ENCODE peak calls at places on chromosomes 5 and 9, in seven cellular contexts. One of them, this sample, is unnamed.

GRCh38 chr9:21837501-21837900 is 35.1 kb downstream of the MTAP start:
- DNase-seq in tibial nerve: no peak
- DNase-seq in RWPE1: no peak
- DNase-seq in A549: no peak
- DNase-seq in left ventricle myocardium inferior: no peak
- DNase-seq in nephron progenitor cell: no peak
- DNase-seq in coronary artery: no peak
- DNase-seq in this sample: no peak

GRCh38 chr9:135827866-135828580 is 79.3 kb downstream of the CAMSAP1 start:
- DNase-seq in tibial nerve: no peak
- DNase-seq in RWPE1: no peak
- DNase-seq in A549: no peak
- DNase-seq in left ventricle myocardium inferior: no peak
- DNase-seq in nephron progenitor cell: no peak
- DNase-seq in coronary artery: peak
- DNase-seq in this sample: no peak

GRCh38 chr5:68265347-68265746 is 49.8 kb downstream of the PIK3R1 start:
- DNase-seq in tibial nerve: no peak
- DNase-seq in RWPE1: no peak
- DNase-seq in A549: no peak
- DNase-seq in left ventricle myocardium inferior: no peak
- DNase-seq in nephron progenitor cell: no peak
- DNase-seq in coronary artery: no peak
- DNase-seq in this sample: no peak

GRCh38 chr9:120845255-120845654 is 2.5 kb upstream of the PSMD5 start:
- DNase-seq in tibial nerve: no peak
- DNase-seq in RWPE1: no peak
- DNase-seq in A549: no peak
- DNase-seq in left ventricle myocardium inferior: no peak
- DNase-seq in nephron progenitor cell: no peak
- DNase-seq in coronary artery: no peak
- DNase-seq in this sample: no peak

GRCh38 chr5:30849801-30850370 is 343.6 kb upstream of the CDH6 start:
- DNase-seq in tibial nerve: no peak
- DNase-seq in RWPE1: peak
- DNase-seq in A549: peak
- DNase-seq in left ventricle myocardium inferior: no peak
- DNase-seq in nephron progenitor cell: peak
- DNase-seq in coronary artery: no peak
- DNase-seq in this sample: peak

GRCh38 chr5:67377651-67378050 is 181.1 kb upstream of the CD180 start:
- DNase-seq in tibial nerve: no peak
- DNase-seq in RWPE1: no peak
- DNase-seq in A549: no peak
- DNase-seq in left ventricle myocardium inferior: no peak
- DNase-seq in nephron progenitor cell: no peak
- DNase-seq in coronary artery: no peak
- DNase-seq in this sample: no peak

GRCh38 chr9:115200711-115201505 is 83.0 kb upstream of the TNC start:
- DNase-seq in tibial nerve: no peak
- DNase-seq in RWPE1: no peak
- DNase-seq in A549: no peak
- DNase-seq in left ventricle myocardium inferior: no peak
- DNase-seq in nephron progenitor cell: no peak
- DNase-seq in coronary artery: no peak
- DNase-seq in this sample: no peak

GRCh38 chr9:121498150-121498486 is 1.5 kb downstream of the GGTA1 start:
- DNase-seq in tibial nerve: peak
- DNase-seq in RWPE1: peak
- DNase-seq in A549: peak
- DNase-seq in left ventricle myocardium inferior: peak
- DNase-seq in nephron progenitor cell: peak
- DNase-seq in coronary artery: no peak
- DNase-seq in this sample: peak

GRCh38 chr9:11946521-11946920 is 746.7 kb upstream of the TYRP1 start:
- DNase-seq in tibial nerve: no peak
- DNase-seq in RWPE1: peak
- DNase-seq in A549: no peak
- DNase-seq in left ventricle myocardium inferior: no peak
- DNase-seq in nephron progenitor cell: no peak
- DNase-seq in coronary artery: no peak
- DNase-seq in this sample: no peak

GRCh38 chr9:78121488-78121887 is 89.9 kb upstream of the GNAQ start:
- DNase-seq in tibial nerve: peak
- DNase-seq in RWPE1: peak
- DNase-seq in A549: peak
- DNase-seq in left ventricle myocardium inferior: peak
- DNase-seq in nephron progenitor cell: peak
- DNase-seq in coronary artery: no peak
- DNase-seq in this sample: peak

GRCh38 chr5:111968459-111968858 is 211.5 kb upstream of the NREP start:
- DNase-seq in tibial nerve: no peak
- DNase-seq in RWPE1: no peak
- DNase-seq in A549: no peak
- DNase-seq in left ventricle myocardium inferior: no peak
- DNase-seq in nephron progenitor cell: no peak
- DNase-seq in coronary artery: no peak
- DNase-seq in this sample: no peak

GRCh38 chr9:70478963-70479641 is 64.6 kb upstream of the KLF9 start:
- DNase-seq in tibial nerve: peak
- DNase-seq in RWPE1: no peak
- DNase-seq in A549: no peak
- DNase-seq in left ventricle myocardium inferior: no peak
- DNase-seq in nephron progenitor cell: no peak
- DNase-seq in coronary artery: no peak
- DNase-seq in this sample: no peak

GRCh38 chr5:82354543-82354942 is 76.4 kb upstream of the RPS23 start:
- DNase-seq in tibial nerve: no peak
- DNase-seq in RWPE1: no peak
- DNase-seq in A549: no peak
- DNase-seq in left ventricle myocardium inferior: no peak
- DNase-seq in nephron progenitor cell: no peak
- DNase-seq in coronary artery: no peak
- DNase-seq in this sample: no peak

GRCh38 chr5:82349651-82350050 is 71.5 kb upstream of the RPS23 start:
- DNase-seq in tibial nerve: no peak
- DNase-seq in RWPE1: peak
- DNase-seq in A549: peak
- DNase-seq in left ventricle myocardium inferior: no peak
- DNase-seq in nephron progenitor cell: peak
- DNase-seq in coronary artery: no peak
- DNase-seq in this sample: no peak

GRCh38 chr5:82352146-82352791 is 74.1 kb upstream of the RPS23 start:
- DNase-seq in tibial nerve: no peak
- DNase-seq in RWPE1: peak
- DNase-seq in A549: no peak
- DNase-seq in left ventricle myocardium inferior: no peak
- DNase-seq in nephron progenitor cell: no peak
- DNase-seq in coronary artery: no peak
- DNase-seq in this sample: peak

GRCh38 chr5:82353522-82353921 is 75.4 kb upstream of the RPS23 start:
- DNase-seq in tibial nerve: no peak
- DNase-seq in RWPE1: no peak
- DNase-seq in A549: no peak
- DNase-seq in left ventricle myocardium inferior: no peak
- DNase-seq in nephron progenitor cell: no peak
- DNase-seq in coronary artery: no peak
- DNase-seq in this sample: no peak

DNA sequence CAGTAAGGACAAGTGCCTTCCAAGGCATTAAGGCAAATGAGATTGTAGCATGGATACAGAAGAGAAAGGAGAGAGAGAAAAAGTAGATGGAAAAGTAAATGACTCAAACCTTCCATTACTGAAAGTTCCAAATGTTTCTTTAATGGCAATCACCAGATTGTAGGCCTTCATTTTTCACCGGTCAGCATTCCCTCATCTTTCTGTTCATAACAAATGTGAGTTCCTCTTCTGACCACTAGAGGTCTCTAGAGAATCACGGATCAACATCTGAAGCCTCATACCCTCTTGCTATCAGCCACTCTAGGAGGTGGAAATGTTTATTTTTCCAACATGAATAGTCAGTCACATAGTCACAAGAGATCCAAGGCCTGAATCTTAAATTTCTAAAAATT is 73.6 kb upstream of the RPS23 start:
- DNase-seq in tibial nerve: no peak
- DNase-seq in RWPE1: peak
- DNase-seq in A549: peak
- DNase-seq in left ventricle myocardium inferior: no peak
- DNase-seq in nephron progenitor cell: peak
- DNase-seq in coronary artery: no peak
- DNase-seq in this sample: peak
- TF ChIP-seq CTCF in tibial nerve: peak
- TF ChIP-seq CTCF in RWPE1: peak
- TF ChIP-seq CTCF in A549: peak
- TF ChIP-seq CTCF in left ventricle myocardium inferior: peak
- TF ChIP-seq CTCF in nephron progenitor cell: peak
- TF ChIP-seq CTCF in coronary artery: peak
- TF ChIP-seq CTCF in this sample: peak

DNA sequence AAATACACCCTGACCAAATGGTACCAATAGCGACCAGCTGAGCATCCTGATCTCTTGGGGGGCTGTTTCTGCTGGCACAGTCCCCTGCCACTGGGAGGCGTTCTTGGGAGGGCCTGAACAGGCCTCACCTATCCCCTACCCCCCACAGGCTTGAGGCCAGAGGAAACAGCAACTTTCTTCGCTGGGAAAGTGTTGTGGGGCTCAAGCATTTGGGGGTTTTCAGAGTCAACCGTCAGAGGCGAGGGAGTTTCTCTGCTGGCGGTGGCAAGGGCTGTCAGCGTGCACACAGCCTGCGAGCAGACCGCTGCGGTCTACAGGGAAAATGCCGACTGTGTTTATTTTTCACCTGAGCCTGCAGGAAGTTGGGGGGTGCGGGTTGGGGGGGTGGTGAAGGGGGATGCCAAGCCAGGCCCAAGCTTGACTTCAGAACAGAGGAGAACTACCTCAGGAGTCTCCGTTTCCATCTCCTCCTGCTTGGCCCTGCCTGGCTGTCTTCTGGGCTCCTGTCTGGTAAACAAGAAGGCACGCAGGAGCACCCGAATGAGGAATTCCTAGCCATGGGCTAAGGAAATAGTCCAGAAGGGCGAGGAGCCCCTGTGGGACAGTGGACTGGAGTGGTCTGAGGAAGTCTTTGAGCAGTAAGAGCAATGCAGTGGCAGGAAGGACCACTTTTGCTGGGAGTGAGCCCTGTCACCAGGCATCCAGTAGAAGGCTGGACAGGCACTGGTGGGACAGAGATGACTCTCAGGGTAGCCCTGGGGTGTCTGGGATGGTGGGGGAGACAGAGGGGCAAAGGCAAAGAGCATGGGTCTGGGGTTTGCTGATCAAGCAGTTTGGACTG is 18.1 kb downstream of the TCF7 start:
- DNase-seq in tibial nerve: no peak
- DNase-seq in RWPE1: no peak
- DNase-seq in A549: no peak
- DNase-seq in left ventricle myocardium inferior: peak
- DNase-seq in nephron progenitor cell: no peak
- DNase-seq in coronary artery: no peak
- DNase-seq in this sample: no peak
- TF ChIP-seq CTCF in tibial nerve: no peak
- TF ChIP-seq CTCF in RWPE1: no peak
- TF ChIP-seq CTCF in A549: no peak
- TF ChIP-seq CTCF in left ventricle myocardium inferior: no peak
- TF ChIP-seq CTCF in nephron progenitor cell: no peak
- TF ChIP-seq CTCF in coronary artery: no peak
- TF ChIP-seq CTCF in this sample: peak

GRCh38 chr5:24643255-24643654 is 1.5 kb downstream of the CDH10 start:
- DNase-seq in tibial nerve: no peak
- DNase-seq in RWPE1: no peak
- DNase-seq in A549: no peak
- DNase-seq in left ventricle myocardium inferior: no peak
- DNase-seq in nephron progenitor cell: no peak
- DNase-seq in coronary artery: no peak
- DNase-seq in this sample: no peak

GRCh38 chr5:24644757-24645156 is at the start of gene CDH10:
- DNase-seq in tibial nerve: no peak
- DNase-seq in RWPE1: peak
- DNase-seq in A549: peak
- DNase-seq in left ventricle myocardium inferior: no peak
- DNase-seq in nephron progenitor cell: peak
- DNase-seq in coronary artery: no peak
- DNase-seq in this sample: no peak

GRCh38 chr5:24643880-24644279 is 898 bp downstream of the CDH10 start:
- DNase-seq in tibial nerve: no peak
- DNase-seq in RWPE1: no peak
- DNase-seq in A549: no peak
- DNase-seq in left ventricle myocardium inferior: no peak
- DNase-seq in nephron progenitor cell: no peak
- DNase-seq in coronary artery: no peak
- DNase-seq in this sample: no peak

GRCh38 chr5:24646915-24647314 is 2.1 kb upstream of the CDH10 start:
- DNase-seq in tibial nerve: no peak
- DNase-seq in RWPE1: no peak
- DNase-seq in A549: no peak
- DNase-seq in left ventricle myocardium inferior: no peak
- DNase-seq in nephron progenitor cell: no peak
- DNase-seq in coronary artery: no peak
- DNase-seq in this sample: no peak

GRCh38 chr5:24642022-24642421 is 2.8 kb downstream of the CDH10 start:
- DNase-seq in tibial nerve: peak
- DNase-seq in RWPE1: peak
- DNase-seq in A549: peak
- DNase-seq in left ventricle myocardium inferior: no peak
- DNase-seq in nephron progenitor cell: no peak
- DNase-seq in coronary artery: no peak
- DNase-seq in this sample: peak
- TF ChIP-seq CTCF in tibial nerve: no peak
- TF ChIP-seq CTCF in RWPE1: peak
- TF ChIP-seq CTCF in A549: peak
- TF ChIP-seq CTCF in left ventricle myocardium inferior: peak
- TF ChIP-seq CTCF in nephron progenitor cell: peak
- TF ChIP-seq CTCF in coronary artery: no peak
- TF ChIP-seq CTCF in this sample: peak

GRCh38 chr9:24051587-24051986 is 225.5 kb upstream of the ELAVL2 start:
- DNase-seq in tibial nerve: no peak
- DNase-seq in RWPE1: no peak
- DNase-seq in A549: no peak
- DNase-seq in left ventricle myocardium inferior: no peak
- DNase-seq in nephron progenitor cell: no peak
- DNase-seq in coronary artery: no peak
- DNase-seq in this sample: no peak
- TF ChIP-seq CTCF in tibial nerve: no peak
- TF ChIP-seq CTCF in RWPE1: no peak
- TF ChIP-seq CTCF in A549: no peak
- TF ChIP-seq CTCF in left ventricle myocardium inferior: no peak
- TF ChIP-seq CTCF in nephron progenitor cell: no peak
- TF ChIP-seq CTCF in coronary artery: no peak
- TF ChIP-seq CTCF in this sample: no peak